ENCODE peak calls at places on chromosomes 4 and X, in four cellular contexts. K is LoVo; H is nucleus accumbens; Z is activated CD4-positive, alpha-beta T cell treated with anti-CD3 and anti-CD28 coated beads, Interleukin-2, amount 10 ng/mL, durations not matched to agents 7 days and 5 days. O is an unnamed sample.

GRCh38 chr4:73729534-73730165 is 10.7 kb upstream of the CXCL8 start:
- DNase-seq in K (peak), H (no peak), Z (no peak), O (peak)

GRCh38 chrX:108225456-108225730 is 133.8 kb downstream of the ATG4A start:
- DNase-seq in K (no peak), H (no peak), Z (no peak), O (no peak)

GRCh38 chrX:16664059-16664458 is 14.1 kb downstream of the S100G start:
- DNase-seq in K (no peak), H (no peak), Z (no peak), O (no peak)

GRCh38 chr4:139599594-139600374 is 43.8 kb upstream of the SETD7 start:
- DNase-seq in K (peak), H (no peak), Z (no peak), O (no peak)

GRCh38 chr4:148649669-148650331 is 207.6 kb upstream of the NR3C2 start:
- DNase-seq in K (no peak), H (no peak), Z (no peak), O (no peak)

GRCh38 chrX:150324035-150324728 is 38.9 kb upstream of the MAMLD1 start:
- DNase-seq in K (peak), H (no peak), Z (no peak), O (no peak)

GRCh38 chrX:13692771-13693231 is 3.9 kb downstream of the RAB9A start:
- DNase-seq in K (no peak), H (no peak), Z (no peak), O (no peak)

GRCh38 chr4:167025651-167026050 is 208.6 kb downstream of the SPOCK3 start:
- DNase-seq in K (no peak), H (no peak), Z (no peak), O (no peak)

GRCh38 chr4:54941994-54942552 is 183.3 kb downstream of the KDR start:
- DNase-seq in K (no peak), H (no peak), Z (peak), O (peak)

GRCh38 chr4:138686078-138686477 is 329.5 kb upstream of the NOCT start:
- DNase-seq in K (no peak), H (no peak), Z (no peak), O (peak)

GRCh38 chrX:49919617-49920016 is 2.8 kb upstream of the CLCN5 start:
- DNase-seq in K (no peak), H (no peak), Z (peak), O (peak)

GRCh38 chrX:147950352-147950751 is 30.8 kb upstream of the FMR1NB start:
- DNase-seq in K (no peak), H (no peak), Z (no peak), O (no peak)